ENCODE peak calls at places on chromosomes 16 and 17, in six cellular contexts. T is tibial artery, N is A549, O is hepatocyte, A is IMR-90, L is heart right ventricle. F is an unnamed sample.
A peak's percentile ranks its signal among the peaks of the same experiment; 100 is the strongest.

GRCh38 chr16:70364399-70364798 is 17.7 kb downstream of the DDX19A start:
- DNase-seq in T (no peak), N (no peak), A (no peak), O (no peak), L (no peak), F (no peak)

GRCh38 chr16:22022151-22022550 is 14.2 kb downstream of the MOSMO start:
- DNase-seq in N (no peak), A (no peak), O (no peak), T (no peak), L (no peak), F (no peak)

GRCh38 chr17:12898110-12898509 is 108.8 kb downstream of the ARHGAP44 start:
- DNase-seq in T (no peak), N (no peak), L (no peak), A (no peak), O (no peak), F (no peak)

GRCh38 chr17:58970966-58971575 is 135.6 kb downstream of the TRIM37 start:
- DNase-seq in L (no peak), O (no peak), N (no peak), A (peak; percentile 36), T (no peak), F (no peak)

GRCh38 chr17:61250335-61250890 is 149.2 kb upstream of the TBX2 start:
- DNase-seq in L (no peak), O (peak; percentile 34), A (peak; percentile 85), T (no peak), N (peak; percentile 35), F (no peak)

GRCh38 chr17:27340990-27341595 is 47.2 kb downstream of the WSB1 start:
- DNase-seq in L (no peak), O (no peak), T (no peak), A (no peak), N (no peak), F (no peak)

GRCh38 chr17:80419255-80419654 is 4.3 kb downstream of the ENDOV start:
- DNase-seq in O (no peak), T (no peak), L (no peak), A (no peak), N (no peak), F (no peak)

GRCh38 chr17:19248149-19248922 is 11.2 kb downstream of the EPN2 start:
- DNase-seq in O (no peak), L (no peak), N (no peak), T (no peak), A (no peak), F (peak; percentile 41)

GRCh38 chr17:11780621-11781020 is 182.4 kb downstream of the DNAH9 start:
- DNase-seq in L (no peak), T (no peak), O (no peak), N (no peak), A (no peak), F (no peak)

GRCh38 chr16:68936729-68937631 is 93.6 kb downstream of the TANGO6 start:
- DNase-seq in N (no peak), A (peak; percentile 19), L (no peak), T (no peak), O (no peak), F (no peak)

GRCh38 chr17:63588797-63589196 is 11.9 kb upstream of the TACO1 start:
- DNase-seq in N (no peak), A (no peak), O (no peak), L (no peak), T (no peak), F (no peak)

GRCh38 chr17:30153463-30153862 is 36.8 kb downstream of the NSRP1 start:
- DNase-seq in A (no peak), N (no peak), T (no peak), O (no peak), L (no peak), F (no peak)

GRCh38 chr17:38922538-38923291 is 2.7 kb upstream of the LASP1NB start:
- DNase-seq in L (peak; percentile 34), N (no peak), A (peak; percentile 69), T (peak; percentile 85), O (peak; percentile 64), F (peak; percentile 78)

GRCh38 chr17:64781394-64781793 is 119.3 kb upstream of the SMURF2 start:
- DNase-seq in T (no peak), A (no peak), L (peak; percentile 76), O (peak; percentile 51), N (no peak), F (peak; percentile 50)

GRCh38 chr16:87874639-87875472 is 5.5 kb upstream of the SLC7A5 start:
- DNase-seq in N (no peak), O (no peak), L (no peak), T (no peak), A (no peak), F (no peak)

GRCh38 chr17:9002236-9002609 is 19.1 kb upstream of the NTN1 start:
- DNase-seq in T (no peak), O (no peak), N (no peak), A (no peak), L (no peak), F (no peak)
- H3K4me3 ChIP-seq in T (no peak overlapping the region), O (no peak overlapping the region), N (no peak overlapping the region), A (no peak overlapping the region), L (peak overlapping the region; percentile 55), F (no peak overlapping the region)

GRCh38 chr16:35733971-35734702 is 2274.7 kb downstream of the TP53TG3F start:
- DNase-seq in T (no peak), N (no peak), O (no peak), L (no peak), A (no peak), F (no peak)

GRCh38 chr16:35734728-35735402 is 2275.5 kb downstream of the TP53TG3F start:
- DNase-seq in T (no peak), N (no peak), A (no peak), O (no peak), L (no peak), F (no peak)

GRCh38 chr16:35733278-35733965 is 2274.0 kb downstream of the TP53TG3F start:
- DNase-seq in N (no peak), L (no peak), T (no peak), O (no peak), A (no peak), F (no peak)

GRCh38 chr16:35737076-35737475 is 2277.7 kb downstream of the TP53TG3F start:
- DNase-seq in N (no peak), A (no peak), L (no peak), T (no peak), O (no peak), F (no peak)

DNA sequence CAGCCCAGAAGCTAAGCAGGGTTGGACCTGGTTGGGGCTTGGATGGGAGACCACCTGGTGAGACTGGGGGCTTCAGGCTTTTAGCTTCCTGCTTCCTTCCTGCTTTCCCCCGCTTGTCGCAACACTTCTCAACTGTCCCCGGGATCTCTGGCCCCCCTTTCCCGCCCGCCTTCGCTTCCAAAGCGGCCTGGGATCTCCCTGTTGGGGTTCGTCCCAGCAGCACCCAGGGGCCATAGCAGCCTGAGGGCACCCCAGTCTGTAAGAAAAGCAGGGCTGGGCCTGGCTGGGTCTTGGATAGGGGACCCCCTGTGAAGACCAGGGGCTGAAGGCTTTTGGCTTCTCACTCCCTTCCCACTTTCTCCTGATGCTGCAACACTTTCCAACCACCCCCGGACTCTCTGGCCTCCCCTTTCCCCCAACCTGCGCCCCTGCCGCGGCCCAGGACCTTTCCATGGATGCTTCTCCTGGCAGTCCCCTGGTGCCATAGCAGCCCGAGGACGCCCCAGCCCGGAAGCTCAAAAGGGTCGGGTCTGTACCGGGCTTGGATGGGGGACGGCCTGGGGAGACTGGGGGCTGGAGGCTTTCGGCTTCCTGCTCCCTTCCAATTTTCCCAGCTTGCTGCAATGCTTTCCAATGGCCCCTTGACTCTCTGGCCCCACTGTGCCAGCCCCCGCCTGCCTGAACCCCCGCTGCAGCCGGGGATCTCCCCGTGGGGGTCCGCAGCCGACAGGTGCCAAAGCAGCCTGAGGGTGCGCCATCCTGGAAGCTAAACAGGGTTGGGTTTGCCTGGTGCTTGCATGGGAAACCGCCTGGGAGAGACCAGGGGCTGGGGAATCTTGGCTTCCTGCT is 2276.2 kb downstream of the TP53TG3F start:
- DNase-seq in T (no peak), N (no peak), A (no peak), O (no peak), L (no peak), F (no peak)
- H3K9me3 ChIP-seq in T (no peaks in the 10 kb centered on the region), N (no peaks in the 10 kb centered on the region), A (peaks cover 14% of the 10 kb centered on the region), O (no peaks in the 10 kb centered on the region), L (no peaks in the 10 kb centered on the region), F (no peaks in the 10 kb centered on the region)

GRCh38 chr17:77476498-77476897 is 335.7 kb downstream of the SEC14L1 start:
- DNase-seq in T (no peak), O (no peak), N (no peak), L (no peak), A (no peak), F (no peak)
- H3K27ac ChIP-seq in T (peak overlapping the region; percentile 79), O (peak overlapping the region; percentile 95), N (no peak overlapping the region), L (peak overlapping the region; percentile 71), A (peak overlapping the region; percentile 38), F (peak overlapping the region; percentile 43)

DNA sequence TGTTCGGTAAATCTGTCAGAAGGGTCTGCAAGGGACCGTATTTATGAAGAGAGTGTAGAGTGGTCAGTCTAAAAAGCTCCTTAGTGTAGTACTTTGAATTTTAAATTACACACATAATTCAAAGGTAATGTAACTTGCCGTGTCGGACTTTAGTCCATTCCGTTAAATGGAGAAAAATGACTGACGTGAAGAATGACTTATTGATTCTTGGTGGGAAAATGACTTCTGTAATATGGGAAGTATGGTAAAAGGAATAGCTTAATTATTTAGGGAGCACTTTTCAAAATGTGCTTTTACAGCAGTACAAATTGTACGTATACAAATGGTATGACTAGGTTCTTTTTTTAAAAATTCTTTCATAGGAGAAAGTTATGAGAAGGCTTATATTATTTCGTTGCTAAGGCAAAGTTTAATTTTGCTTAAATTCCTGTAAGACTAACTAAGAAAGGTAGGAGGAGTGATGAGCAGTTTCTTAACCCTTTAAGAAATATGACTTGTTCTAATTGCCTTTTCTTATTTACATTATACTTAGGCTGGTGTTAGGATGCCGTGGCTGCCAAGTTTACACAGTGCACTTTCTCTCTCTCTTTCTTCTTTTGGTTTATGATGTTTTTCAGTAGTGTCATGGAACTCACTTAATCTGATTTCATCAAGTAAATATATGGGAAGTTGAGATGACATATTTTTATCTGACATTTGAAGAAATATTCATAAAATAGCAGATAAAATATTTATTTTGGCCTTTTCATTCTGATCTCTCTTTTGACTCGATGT is 191.2 kb downstream of the WWOX start:
- DNase-seq in L (no peak), N (no peak), T (no peak), A (no peak), O (no peak), F (no peak)
- H3K4me3 ChIP-seq in L (no peak overlapping the region), N (no peak overlapping the region), T (peak overlapping the region; percentile 15), A (no peak overlapping the region), O (no peak overlapping the region), F (no peak overlapping the region)

DNA sequence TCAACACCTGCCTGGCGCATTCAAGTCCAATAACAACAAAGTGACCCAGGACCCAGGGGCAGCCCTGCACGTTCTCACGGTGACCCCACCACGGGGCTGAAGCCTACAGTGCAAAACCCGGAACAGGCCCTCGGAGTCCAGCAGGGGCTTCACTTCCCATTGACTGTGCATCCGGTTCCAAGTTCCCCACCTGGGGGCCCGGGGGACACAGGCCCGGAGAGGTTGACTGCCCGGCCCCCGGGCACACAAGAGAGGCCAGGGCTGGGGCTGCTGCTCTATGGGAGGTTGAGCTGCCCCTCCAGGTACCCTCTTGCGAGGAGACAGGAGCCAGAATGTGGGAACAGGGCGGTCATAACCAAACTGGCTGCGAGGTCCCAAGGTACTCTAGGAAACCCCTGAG is 31.3 kb downstream of the ENGASE start:
- DNase-seq in L (no peak), N (no peak), O (no peak), A (no peak), T (no peak), F (no peak)
- H3K9me3 ChIP-seq in L (no peaks in the 10 kb centered on the region), N (no peaks in the 10 kb centered on the region), O (no peaks in the 10 kb centered on the region), A (no peaks in the 10 kb centered on the region), T (no peaks in the 10 kb centered on the region), F (no peaks in the 10 kb centered on the region)